ENCODE peak calls at places on chromosomes 1 and 21, in seven cellular contexts. One of them, this sample, is unnamed. For H3K36me3, the result is how much of the 10 kb centered on the place peaks cover.

GRCh38 chr1:83909687-83910086 is 89.2 kb downstream of the TTLL7 start:
- DNase-seq in astrocyte: peak
- DNase-seq in endodermal cell: no peak
- DNase-seq in GM12878: no peak
- DNase-seq in body of pancreas: no peak
- DNase-seq in esophagus squamous epithelium: no peak
- DNase-seq in fibroblast of lung: no peak
- DNase-seq in this sample: no peak

GRCh38 chr1:30968220-30968971 is 59.8 kb upstream of the SDC3 start:
- DNase-seq in astrocyte: no peak
- DNase-seq in endodermal cell: no peak
- DNase-seq in GM12878: no peak
- DNase-seq in body of pancreas: no peak
- DNase-seq in esophagus squamous epithelium: no peak
- DNase-seq in fibroblast of lung: no peak
- DNase-seq in this sample: no peak

GRCh38 chr1:179590671-179591070 is 961 bp upstream of the TDRD5 start:
- DNase-seq in astrocyte: no peak
- DNase-seq in endodermal cell: no peak
- DNase-seq in GM12878: no peak
- DNase-seq in body of pancreas: no peak
- DNase-seq in esophagus squamous epithelium: no peak
- DNase-seq in fibroblast of lung: no peak
- DNase-seq in this sample: no peak

GRCh38 chr1:53473463-53473862 is 14.3 kb downstream of the DMRTB1 start:
- DNase-seq in astrocyte: no peak
- DNase-seq in endodermal cell: peak
- DNase-seq in GM12878: no peak
- DNase-seq in body of pancreas: no peak
- DNase-seq in esophagus squamous epithelium: no peak
- DNase-seq in fibroblast of lung: peak
- DNase-seq in this sample: no peak

GRCh38 chr1:204408074-204408507 is 3.5 kb downstream of the PPP1R15B start:
- DNase-seq in astrocyte: peak
- DNase-seq in endodermal cell: no peak
- DNase-seq in GM12878: no peak
- DNase-seq in body of pancreas: peak
- DNase-seq in esophagus squamous epithelium: no peak
- DNase-seq in fibroblast of lung: peak
- DNase-seq in this sample: peak

GRCh38 chr1:175514309-175515001 is 228.9 kb downstream of the TNR start:
- DNase-seq in astrocyte: peak
- DNase-seq in endodermal cell: no peak
- DNase-seq in GM12878: no peak
- DNase-seq in body of pancreas: no peak
- DNase-seq in esophagus squamous epithelium: no peak
- DNase-seq in fibroblast of lung: no peak
- DNase-seq in this sample: no peak

GRCh38 chr21:37367301-37367757 is 756 bp downstream of the DYRK1A start:
- DNase-seq in astrocyte: no peak
- DNase-seq in endodermal cell: no peak
- DNase-seq in GM12878: no peak
- DNase-seq in body of pancreas: peak
- DNase-seq in esophagus squamous epithelium: no peak
- DNase-seq in fibroblast of lung: no peak
- DNase-seq in this sample: no peak

GRCh38 chr1:64896546-64896945 is 69.8 kb downstream of the JAK1 start:
- DNase-seq in astrocyte: no peak
- DNase-seq in endodermal cell: no peak
- DNase-seq in GM12878: no peak
- DNase-seq in body of pancreas: no peak
- DNase-seq in esophagus squamous epithelium: no peak
- DNase-seq in fibroblast of lung: no peak
- DNase-seq in this sample: no peak

GRCh38 chr1:198443374-198444233 is 96.9 kb downstream of the ATP6V1G3 start:
- DNase-seq in astrocyte: peak
- DNase-seq in endodermal cell: no peak
- DNase-seq in GM12878: no peak
- DNase-seq in body of pancreas: no peak
- DNase-seq in esophagus squamous epithelium: no peak
- DNase-seq in fibroblast of lung: peak
- DNase-seq in this sample: no peak

GRCh38 chr1:84001501-84001900 is 2.6 kb upstream of the TTLL7 start:
- DNase-seq in astrocyte: no peak
- DNase-seq in endodermal cell: no peak
- DNase-seq in GM12878: no peak
- DNase-seq in body of pancreas: no peak
- DNase-seq in esophagus squamous epithelium: no peak
- DNase-seq in fibroblast of lung: no peak
- DNase-seq in this sample: no peak

GRCh38 chr1:188065917-188066316 is 1237.2 kb downstream of the PLA2G4A start:
- DNase-seq in astrocyte: no peak
- DNase-seq in endodermal cell: no peak
- DNase-seq in GM12878: no peak
- DNase-seq in body of pancreas: no peak
- DNase-seq in esophagus squamous epithelium: no peak
- DNase-seq in fibroblast of lung: peak
- DNase-seq in this sample: no peak

GRCh38 chr1:181726608-181727007 is 243.3 kb downstream of the CACNA1E start:
- DNase-seq in astrocyte: no peak
- DNase-seq in endodermal cell: no peak
- DNase-seq in GM12878: no peak
- DNase-seq in body of pancreas: no peak
- DNase-seq in esophagus squamous epithelium: no peak
- DNase-seq in fibroblast of lung: no peak
- DNase-seq in this sample: no peak
- H3K36me3 ChIP-seq in astrocyte: under half
- H3K36me3 ChIP-seq in endodermal cell: under half
- H3K36me3 ChIP-seq in GM12878: under half
- H3K36me3 ChIP-seq in body of pancreas: under half
- H3K36me3 ChIP-seq in esophagus squamous epithelium: under half
- H3K36me3 ChIP-seq in fibroblast of lung: under half
- H3K36me3 ChIP-seq in this sample: under half

DNA sequence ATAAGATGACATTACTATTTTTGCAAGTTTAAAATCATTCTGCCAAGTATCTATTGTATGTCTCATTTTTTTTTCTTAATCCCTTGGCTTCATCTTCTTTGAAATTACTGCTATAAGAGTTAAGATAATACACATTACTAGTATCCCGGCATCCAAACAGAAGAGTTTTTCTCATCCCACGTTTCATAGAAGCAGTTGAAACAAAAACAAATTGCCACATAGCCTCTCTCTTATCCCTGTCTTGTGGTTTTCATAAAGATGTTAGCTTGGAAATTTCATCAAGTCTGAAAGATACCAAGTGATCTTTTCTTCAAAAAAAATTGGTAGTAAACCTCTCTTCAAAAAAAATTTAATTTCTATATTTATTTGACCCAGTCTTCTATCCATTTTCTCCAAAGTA is 465.2 kb upstream of the PTBP2 start:
- DNase-seq in astrocyte: no peak
- DNase-seq in endodermal cell: no peak
- DNase-seq in GM12878: no peak
- DNase-seq in body of pancreas: no peak
- DNase-seq in esophagus squamous epithelium: no peak
- DNase-seq in fibroblast of lung: no peak
- DNase-seq in this sample: no peak
- H3K27ac ChIP-seq in astrocyte: no peak
- H3K27ac ChIP-seq in endodermal cell: no peak
- H3K27ac ChIP-seq in GM12878: no peak
- H3K27ac ChIP-seq in body of pancreas: no peak
- H3K27ac ChIP-seq in esophagus squamous epithelium: no peak
- H3K27ac ChIP-seq in fibroblast of lung: no peak
- H3K27ac ChIP-seq in this sample: peak

DNA sequence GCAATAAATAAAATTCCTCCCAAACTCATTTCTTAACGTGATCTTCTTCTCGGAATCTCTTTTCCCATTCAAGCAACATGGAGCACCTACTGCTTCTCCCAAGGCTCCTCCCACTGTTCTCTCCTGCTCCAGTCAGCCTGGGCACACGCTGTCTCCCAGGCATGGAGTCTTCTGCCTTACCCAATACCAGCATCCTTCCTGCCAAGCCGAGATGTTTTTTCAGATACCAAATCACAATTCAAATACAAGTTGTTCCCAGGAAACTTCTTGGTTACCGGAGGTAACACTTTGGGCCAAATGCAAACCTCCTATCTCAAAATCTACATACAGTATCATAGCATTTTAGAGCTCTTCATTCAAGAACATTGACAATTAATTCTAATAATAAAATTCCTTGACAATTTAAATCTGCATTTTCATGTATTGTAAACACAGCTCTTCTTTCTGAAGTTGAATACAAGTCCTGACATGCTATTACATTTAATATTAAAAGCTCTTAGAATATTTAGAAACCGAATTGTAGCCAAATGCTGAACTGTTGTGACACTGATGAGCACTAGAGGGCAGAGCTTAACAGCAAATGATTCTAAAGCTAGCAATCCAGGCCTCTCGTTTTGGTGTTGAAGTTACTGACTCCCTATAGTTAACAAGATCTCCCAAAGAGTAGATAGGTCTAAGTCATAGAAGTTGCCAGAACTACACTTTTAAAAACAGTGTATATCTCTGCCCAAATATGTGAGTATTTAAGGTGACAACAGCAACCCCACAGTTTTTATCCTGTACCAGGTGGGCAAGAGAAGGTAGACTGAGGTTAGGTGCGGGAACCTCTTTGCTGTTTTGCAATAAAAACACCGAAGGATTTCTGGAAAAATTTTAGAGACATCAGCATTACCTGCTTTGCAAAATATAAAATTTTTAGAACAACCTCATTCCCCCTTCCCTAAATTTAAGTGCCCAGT is 52.3 kb downstream of the BCAR3 start:
- DNase-seq in astrocyte: peak
- DNase-seq in endodermal cell: no peak
- DNase-seq in GM12878: peak
- DNase-seq in body of pancreas: peak
- DNase-seq in esophagus squamous epithelium: no peak
- DNase-seq in fibroblast of lung: peak
- DNase-seq in this sample: peak
- TF ChIP-seq CTCF in astrocyte: peak
- TF ChIP-seq CTCF in endodermal cell: peak
- TF ChIP-seq CTCF in GM12878: peak
- TF ChIP-seq CTCF in body of pancreas: peak
- TF ChIP-seq CTCF in esophagus squamous epithelium: peak
- TF ChIP-seq CTCF in fibroblast of lung: peak
- TF ChIP-seq CTCF in this sample: peak

GRCh38 chr1:26832249-26832960 is 5.9 kb downstream of the ZDHHC18 start:
- DNase-seq in astrocyte: no peak
- DNase-seq in endodermal cell: no peak
- DNase-seq in GM12878: no peak
- DNase-seq in body of pancreas: no peak
- DNase-seq in esophagus squamous epithelium: no peak
- DNase-seq in fibroblast of lung: no peak
- DNase-seq in this sample: no peak

GRCh38 chr1:26831546-26832248 is 5.2 kb downstream of the ZDHHC18 start:
- DNase-seq in astrocyte: no peak
- DNase-seq in endodermal cell: no peak
- DNase-seq in GM12878: no peak
- DNase-seq in body of pancreas: no peak
- DNase-seq in esophagus squamous epithelium: no peak
- DNase-seq in fibroblast of lung: peak
- DNase-seq in this sample: no peak

GRCh38 chr1:26831059-26831458 is 4.6 kb downstream of the ZDHHC18 start:
- DNase-seq in astrocyte: no peak
- DNase-seq in endodermal cell: no peak
- DNase-seq in GM12878: no peak
- DNase-seq in body of pancreas: no peak
- DNase-seq in esophagus squamous epithelium: no peak
- DNase-seq in fibroblast of lung: no peak
- DNase-seq in this sample: no peak

GRCh38 chr1:26829214-26829911 is 2.9 kb downstream of the ZDHHC18 start:
- DNase-seq in astrocyte: no peak
- DNase-seq in endodermal cell: no peak
- DNase-seq in GM12878: no peak
- DNase-seq in body of pancreas: no peak
- DNase-seq in esophagus squamous epithelium: no peak
- DNase-seq in fibroblast of lung: no peak
- DNase-seq in this sample: no peak

GRCh38 chr1:26833432-26834405 is 7.2 kb downstream of the ZDHHC18 start:
- DNase-seq in astrocyte: no peak
- DNase-seq in endodermal cell: no peak
- DNase-seq in GM12878: peak
- DNase-seq in body of pancreas: peak
- DNase-seq in esophagus squamous epithelium: peak
- DNase-seq in fibroblast of lung: no peak
- DNase-seq in this sample: no peak
- H3K36me3 ChIP-seq in astrocyte: under half
- H3K36me3 ChIP-seq in endodermal cell: half or more
- H3K36me3 ChIP-seq in GM12878: under half
- H3K36me3 ChIP-seq in body of pancreas: under half
- H3K36me3 ChIP-seq in esophagus squamous epithelium: under half
- H3K36me3 ChIP-seq in fibroblast of lung: under half
- H3K36me3 ChIP-seq in this sample: under half

DNA sequence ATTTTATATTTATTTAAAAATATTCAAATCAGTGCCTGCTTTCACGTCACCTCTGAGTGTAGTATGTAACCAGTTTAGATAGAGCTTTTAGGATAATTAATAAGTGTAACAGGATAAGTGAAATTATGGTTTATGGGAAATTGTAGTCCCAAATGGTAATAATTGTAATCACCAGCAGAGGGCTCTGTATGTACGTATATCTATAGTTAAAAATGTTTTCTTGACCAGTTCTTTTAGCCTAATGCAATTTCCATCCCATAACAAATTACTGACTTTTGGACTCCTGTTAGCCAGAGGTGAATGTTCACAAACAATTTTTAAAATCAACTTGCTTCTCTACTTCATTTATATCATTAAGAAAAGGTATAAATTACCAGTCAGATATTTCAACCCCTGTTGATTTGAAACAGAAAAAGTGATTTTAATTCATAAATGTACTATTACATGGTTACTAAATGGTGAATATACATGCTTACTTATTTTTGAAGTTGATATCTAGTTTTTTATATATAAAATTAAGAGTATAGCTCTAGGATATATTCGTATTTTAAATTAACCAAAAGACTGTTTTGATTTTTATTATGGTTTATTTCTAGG is 25.3 kb downstream of the SLC30A7 start:
- DNase-seq in astrocyte: peak
- DNase-seq in endodermal cell: no peak
- DNase-seq in GM12878: no peak
- DNase-seq in body of pancreas: no peak
- DNase-seq in esophagus squamous epithelium: no peak
- DNase-seq in fibroblast of lung: peak
- DNase-seq in this sample: no peak
- H3K27ac ChIP-seq in astrocyte: peak
- H3K27ac ChIP-seq in endodermal cell: no peak
- H3K27ac ChIP-seq in GM12878: no peak
- H3K27ac ChIP-seq in body of pancreas: no peak
- H3K27ac ChIP-seq in esophagus squamous epithelium: no peak
- H3K27ac ChIP-seq in fibroblast of lung: no peak
- H3K27ac ChIP-seq in this sample: no peak

DNA sequence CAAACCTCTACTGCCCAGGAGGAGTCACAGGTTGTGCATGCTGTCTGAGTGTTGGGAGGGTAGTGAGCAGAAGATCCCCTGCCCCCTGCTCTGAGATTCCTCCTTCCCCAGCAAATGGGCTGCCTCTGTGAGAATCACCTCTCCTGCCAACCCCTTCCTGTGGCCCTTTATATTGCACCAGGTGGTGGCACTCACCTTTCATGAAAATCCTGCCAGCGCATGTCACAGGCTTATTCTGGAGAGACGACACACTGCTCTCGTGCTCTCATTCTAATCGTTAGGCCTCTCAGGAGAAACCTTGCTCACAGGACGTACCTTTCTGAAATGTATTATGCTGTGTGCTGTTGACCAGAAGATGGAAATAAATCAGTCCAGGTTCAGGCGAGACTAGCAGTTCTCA is 113.7 kb downstream of the RGL1 start:
- DNase-seq in astrocyte: no peak
- DNase-seq in endodermal cell: no peak
- DNase-seq in GM12878: no peak
- DNase-seq in body of pancreas: peak
- DNase-seq in esophagus squamous epithelium: no peak
- DNase-seq in fibroblast of lung: no peak
- DNase-seq in this sample: no peak
- TF ChIP-seq CTCF in astrocyte: no peak
- TF ChIP-seq CTCF in endodermal cell: peak
- TF ChIP-seq CTCF in GM12878: no peak
- TF ChIP-seq CTCF in body of pancreas: no peak
- TF ChIP-seq CTCF in esophagus squamous epithelium: no peak
- TF ChIP-seq CTCF in fibroblast of lung: no peak
- TF ChIP-seq CTCF in this sample: no peak

This sample was measured in uterus.